ENCODE peak calls at places on chromosomes 1 and 21, in seven cellular contexts. X is H1, Q is GM12878, G is GM12891, T is K562, H is HepG2, N is SK-N-SH. W is an unnamed sample.

GRCh38 chr1:184019066-184019465 is 18.5 kb downstream of the COLGALT2 start:
- DNase-seq in X (no peak), Q (no peak), G (no peak), T (no peak), H (no peak), N (no peak), W (no peak)

GRCh38 chr1:228085287-228085926 is 2.9 kb downstream of the ARF1 start:
- DNase-seq in X (no peak), Q (no peak), G (no peak), T (peak; percentile 54), H (peak; percentile 63), N (no peak), W (no peak)

GRCh38 chr1:185559151-185559550 is 175.0 kb upstream of the HMCN1 start:
- DNase-seq in X (no peak), Q (no peak), G (no peak), T (no peak), H (no peak), N (no peak), W (no peak)

GRCh38 chr1:41003127-41003639 is 18.3 kb downstream of the SLFNL1 start:
- DNase-seq in X (no peak), Q (no peak), G (no peak), T (no peak), H (no peak), N (no peak), W (no peak)

GRCh38 chr1:33852711-33853110 is 11.2 kb upstream of the HMGB4 start:
- DNase-seq in X (no peak), Q (no peak), G (no peak), T (no peak), H (no peak), N (no peak), W (no peak)

GRCh38 chr1:209808059-209808494 is 2.1 kb upstream of the IRF6 start:
- DNase-seq in X (no peak), Q (no peak), G (no peak), T (peak; percentile 78), H (peak; percentile 15), N (peak; percentile 82), W (no peak)

GRCh38 chr1:34231441-34231840 is 54.7 kb downstream of the C1orf94 start:
- DNase-seq in X (no peak), Q (no peak), G (no peak), T (no peak), H (no peak), N (no peak), W (no peak)

GRCh38 chr1:29321176-29321575 is 84.9 kb downstream of the PTPRU start:
- DNase-seq in X (no peak), Q (no peak), G (no peak), T (no peak), H (no peak), N (no peak), W (no peak)

GRCh38 chr1:227316941-227317540 is 1.3 kb downstream of the CDC42BPA start:
- DNase-seq in X (no peak), Q (no peak), G (no peak), T (no peak), H (no peak), N (peak; percentile 27), W (no peak)

GRCh38 chr1:154443274-154444013 is 38.3 kb downstream of the IL6R start:
- DNase-seq in X (no peak), Q (no peak), G (no peak), T (no peak), H (no peak), N (no peak), W (no peak)

GRCh38 chr1:154445040-154445472 is 39.9 kb downstream of the IL6R start:
- DNase-seq in X (no peak), Q (peak; percentile 59), G (peak; percentile 39), T (no peak), H (no peak), N (no peak), W (peak; percentile 35)

GRCh38 chr1:154442006-154442740 is 37.0 kb downstream of the IL6R start:
- DNase-seq in X (peak; percentile 72), Q (no peak), G (no peak), T (peak; percentile 70), H (no peak), N (no peak), W (no peak)

GRCh38 chr1:154448271-154448905 is 43.2 kb downstream of the IL6R start:
- DNase-seq in X (no peak), Q (no peak), G (no peak), T (no peak), H (no peak), N (no peak), W (no peak)

DNA sequence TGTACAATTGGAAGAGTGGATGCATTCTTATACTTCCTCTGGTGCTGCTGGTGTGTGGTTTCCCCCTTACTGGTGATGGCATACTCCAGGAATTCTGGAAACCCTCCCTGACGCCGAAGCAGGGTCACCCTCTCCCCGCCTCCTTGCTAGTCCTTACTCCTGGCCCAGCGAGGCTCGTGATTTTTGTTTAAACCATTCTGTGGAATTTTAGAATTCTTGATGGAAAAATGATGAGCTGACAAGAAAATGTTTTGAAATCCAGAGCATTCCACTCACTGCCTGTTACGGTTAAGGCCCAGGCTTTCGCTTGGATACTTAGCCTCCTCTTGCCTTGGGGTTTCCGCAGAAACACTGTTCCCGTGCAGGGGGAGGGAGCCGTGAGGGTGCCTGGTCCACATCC is 41.1 kb downstream of the IL6R start:
- DNase-seq in X (no peak), Q (no peak), G (no peak), T (no peak), H (no peak), N (no peak), W (no peak)
- TF ChIP-seq TAF1 in X (no peak), Q (no peak), G (no peak), T (no peak), H (no peak), N (no peak), W (no peak)

GRCh38 chr1:47621483-47621882 is 183.6 kb downstream of the FOXD2 start:
- DNase-seq in X (no peak), Q (no peak), G (no peak), T (no peak), H (no peak), N (no peak), W (no peak)
- TF ChIP-seq TAF1 in X (no peak), Q (no peak), G (no peak), T (no peak), H (no peak), N (no peak), W (no peak)

DNA sequence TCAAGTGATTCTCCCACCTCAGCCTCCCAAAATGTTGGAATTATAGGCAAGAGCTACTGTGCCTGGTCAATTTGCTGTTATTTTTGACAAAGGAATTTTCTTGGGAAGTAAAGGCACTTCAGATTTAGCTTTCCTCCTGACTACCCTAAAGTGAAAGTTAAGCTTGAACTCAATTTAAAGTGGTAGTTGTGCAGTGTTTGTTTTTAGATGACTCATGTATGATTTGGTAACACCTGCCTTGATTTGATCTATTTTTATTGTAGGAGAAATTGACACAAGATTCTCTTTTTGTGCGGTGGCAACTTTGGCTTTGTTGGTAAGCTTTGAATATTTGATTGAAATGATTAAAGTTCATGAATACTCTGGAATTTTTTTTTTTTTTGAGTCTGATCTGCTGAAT is 5.0 kb downstream of the RABGGTB start:
- DNase-seq in X (no peak), Q (no peak), G (no peak), T (no peak), H (no peak), N (no peak), W (no peak)
- TF ChIP-seq TAF1 in X (no peak), Q (no peak), G (no peak), T (no peak), H (no peak), N (no peak), W (no peak)

GRCh38 chr1:89356658-89357400 is 7.0 kb upstream of the GBP6 start:
- DNase-seq in X (no peak), Q (no peak), G (no peak), T (no peak), H (peak; percentile 89), N (no peak), W (no peak)
- TF ChIP-seq TAF1 in X (no peak), Q (no peak), G (no peak), T (no peak), H (no peak), N (no peak), W (no peak)

GRCh38 chr1:202498542-202498941 is 150.0 kb downstream of the PPP1R12B start:
- DNase-seq in X (no peak), Q (no peak), G (no peak), T (no peak), H (no peak), N (no peak), W (no peak)
- TF ChIP-seq TAF1 in X (no peak), Q (no peak), G (no peak), T (no peak), H (no peak), N (no peak), W (no peak)

DNA sequence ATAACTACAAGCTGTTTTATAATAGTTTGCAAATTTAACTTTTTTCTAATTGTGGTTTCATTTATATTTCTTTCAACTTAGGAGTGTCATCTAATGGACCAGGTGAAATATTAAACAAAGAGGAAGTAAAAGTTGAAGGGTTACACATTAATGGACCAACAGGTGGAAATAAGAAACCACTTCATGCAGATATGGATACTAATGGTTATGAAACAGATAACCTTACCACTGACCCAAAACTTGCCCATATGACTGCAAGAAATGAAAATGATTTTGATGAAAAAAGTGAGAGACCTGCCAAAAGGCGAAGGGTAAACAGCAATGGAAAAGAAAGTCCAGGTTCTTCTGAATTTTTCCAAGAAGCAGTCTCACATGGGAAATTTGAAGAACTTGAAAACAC is 59.7 kb downstream of the MIER1 start:
- DNase-seq in X (no peak), Q (peak; percentile 62), G (no peak), T (no peak), H (no peak), N (no peak), W (no peak)
- TF ChIP-seq TAF1 in X (no peak), Q (no peak), G (no peak), T (no peak), H (no peak), N (no peak), W (no peak)

DNA sequence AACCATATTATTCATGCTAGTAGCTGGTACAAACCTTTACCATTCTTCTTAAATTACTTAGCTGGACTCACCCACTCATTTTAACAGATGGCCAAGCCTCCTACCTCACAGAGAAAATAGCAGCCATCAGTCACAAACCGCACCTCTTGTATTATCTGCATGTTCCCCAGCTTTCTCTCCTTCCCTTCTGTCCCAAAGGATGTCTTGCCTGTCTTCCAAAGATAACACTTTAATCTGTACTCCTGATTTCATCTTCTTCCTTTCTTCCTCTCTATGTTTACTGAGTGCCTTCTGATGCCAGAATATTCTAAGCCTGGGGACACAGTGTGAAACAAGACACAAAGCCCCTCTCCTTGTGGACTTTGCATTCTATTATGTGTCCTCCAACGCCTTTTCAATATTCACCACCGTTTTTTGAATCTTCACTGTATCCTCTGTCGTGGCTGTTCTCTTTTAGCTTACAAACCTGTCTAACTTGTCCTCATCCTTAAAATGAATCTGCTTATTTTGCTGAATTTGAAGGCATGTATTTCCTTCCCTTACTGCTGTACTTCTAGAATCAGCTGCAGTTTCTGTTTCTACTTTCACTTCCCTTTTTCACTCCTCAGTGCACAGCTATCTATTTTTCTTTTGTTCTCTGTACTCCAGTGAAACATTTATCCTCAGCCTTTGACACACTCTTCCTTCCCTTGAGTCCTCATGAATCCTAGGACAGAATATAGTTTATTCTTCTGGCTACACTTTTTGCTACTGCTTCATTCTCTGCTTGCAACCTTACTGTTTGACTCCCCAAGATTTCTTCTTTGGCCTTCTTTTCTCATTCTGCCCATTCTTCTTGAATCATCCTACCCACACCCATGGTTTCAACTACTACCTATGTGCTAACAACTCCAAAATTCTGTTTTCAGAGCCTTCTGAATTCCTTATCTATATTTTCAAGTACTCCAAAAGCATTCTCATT is 216.9 kb upstream of the SAMSN1 start:
- DNase-seq in X (no peak), Q (peak; percentile 82), G (peak; percentile 11), T (peak; percentile 54), H (no peak), N (no peak), W (no peak)
- TF ChIP-seq TAF1 in X (no peak), Q (no peak), G (no peak), T (no peak), H (no peak), N (no peak), W (no peak)

W was measured in GM12892.